ENCODE peak calls at places on chromosomes 6 and 20, in ten cellular contexts. A is amygdala; P is dermis microvascular lymphatic vessel endothelial cell; H is activated naive CD4-positive, alpha-beta T cell treated with anti-CD3 and anti-CD28 coated beads for 36 hours; G is testis; O is adrenal gland; Z is activated T-helper 9 cell treated with anti-CD3 and anti-CD28 coated beads, Interleukin-2, amount 50 U/mL, for 16 hours; R is GM13977; V is posterior vena cava; N is activated gamma-delta T cell treated with anti-CD3 and anti-CD28 coated beads, Interleukin-2, amount 50 U/mL, for 16 hours. M is an unnamed sample.

GRCh38 chr6:137707590-137708360 is 159.3 kb upstream of the TNFAIP3 start:
- DNase-seq in A (no peak), P (peak; percentile 83), H (peak; percentile 89), G (peak; percentile 77), O (peak; percentile 81), Z (peak; percentile 69), R (peak; percentile 58), V (peak; percentile 84), N (peak; percentile 67), M (peak; percentile 78)

GRCh38 chr6:139839506-139840156 is 465.2 kb upstream of the CITED2 start:
- DNase-seq in A (peak; percentile 5), P (no peak), H (no peak), G (peak; percentile 38), O (peak; percentile 54), Z (no peak), R (no peak), V (peak; percentile 83), N (no peak), M (peak; percentile 92)

GRCh38 chr20:8401491-8401890 is 269.4 kb downstream of the PLCB1 start:
- DNase-seq in A (no peak), P (no peak), H (no peak), G (no peak), O (no peak), Z (no peak), R (no peak), V (no peak), N (no peak), M (no peak)

GRCh38 chr20:57162253-57162652 is 104.2 kb downstream of the BMP7 start:
- DNase-seq in A (no peak), P (no peak), H (no peak), G (no peak), O (no peak), Z (no peak), R (no peak), V (no peak), N (no peak), M (no peak)

GRCh38 chr6:378090-378957 is 13.2 kb upstream of the IRF4 start:
- DNase-seq in A (no peak), P (no peak), H (no peak), G (no peak), O (no peak), Z (no peak), R (peak; percentile 88), V (no peak), N (no peak), M (no peak)

GRCh38 chr6:12356983-12357972 is 67.1 kb downstream of the EDN1 start:
- DNase-seq in A (no peak), P (no peak), H (no peak), G (no peak), O (no peak), Z (no peak), R (peak; percentile 42), V (no peak), N (no peak), M (peak; percentile 63)

GRCh38 chr6:127969701-127970100 is 68.8 kb upstream of the THEMIS start:
- DNase-seq in A (no peak), P (no peak), H (no peak), G (no peak), O (no peak), Z (no peak), R (no peak), V (no peak), N (no peak), M (no peak)

GRCh38 chr20:32680544-32681174 is 6.9 kb upstream of the C20orf203 start:
- DNase-seq in A (no peak), P (no peak), H (no peak), G (no peak), O (no peak), Z (no peak), R (no peak), V (no peak), N (no peak), M (no peak)

GRCh38 chr6:56507517-56507916 is 135.2 kb downstream of the DST start:
- DNase-seq in A (no peak), P (no peak), H (no peak), G (peak; percentile 57), O (peak; percentile 40), Z (no peak), R (no peak), V (no peak), N (no peak), M (no peak)

GRCh38 chr20:22781869-22782268 is 197.5 kb upstream of the FOXA2 start:
- DNase-seq in A (no peak), P (no peak), H (no peak), G (no peak), O (no peak), Z (no peak), R (no peak), V (no peak), N (no peak), M (no peak)

GRCh38 chr6:111243095-111243494 is 155.8 kb downstream of the SLC16A10 start:
- DNase-seq in A (no peak), P (no peak), H (no peak), G (no peak), O (no peak), Z (no peak), R (no peak), V (no peak), N (no peak), M (no peak)

GRCh38 chr20:7038029-7038428 is 270.5 kb downstream of the BMP2 start:
- DNase-seq in A (no peak), P (no peak), H (no peak), G (no peak), O (no peak), Z (no peak), R (no peak), V (no peak), N (no peak), M (no peak)

GRCh38 chr6:148242180-148242579 is 100.5 kb upstream of the SASH1 start:
- DNase-seq in A (no peak), P (no peak), H (no peak), G (peak; percentile 26), O (no peak), Z (no peak), R (no peak), V (no peak), N (no peak), M (no peak)

GRCh38 chr6:168834188-168834587 is 393.2 kb downstream of the SMOC2 start:
- DNase-seq in A (no peak), P (no peak), H (no peak), G (no peak), O (no peak), Z (no peak), R (no peak), V (no peak), N (no peak), M (no peak)

GRCh38 chr6:31058128-31058894 is 48.0 kb downstream of the MUC22 start:
- DNase-seq in A (no peak), P (peak; percentile 88), H (no peak), G (no peak), O (no peak), Z (no peak), R (peak; percentile 29), V (no peak), N (no peak), M (no peak)

GRCh38 chr6:48255094-48255493 is 144.1 kb upstream of the PTCHD4 start:
- DNase-seq in A (no peak), P (no peak), H (no peak), G (no peak), O (no peak), Z (no peak), R (no peak), V (no peak), N (no peak), M (no peak)

GRCh38 chr6:170137911-170138910 is 152.7 kb downstream of the DLL1 start:
- DNase-seq in A (no peak), P (no peak), H (peak; percentile 2), G (peak; percentile 12), O (peak; percentile 13), Z (no peak), R (no peak), V (peak; percentile 59), N (no peak), M (peak; percentile 25)

GRCh38 chr20:37095108-37095608 is 639 bp downstream of the RBL1 start:
- DNase-seq in A (no peak), P (peak; percentile 5), H (peak; percentile 66), G (no peak), O (no peak), Z (peak; percentile 6), R (peak; percentile 40), V (no peak), N (peak; percentile 7), M (no peak)

M was measured in CD14-positive monocyte.